ENCODE peak calls at places on chromosomes 13 and 19, in seven cellular contexts. T is activated T-cell treated with anti-CD3 and anti-CD28 coated beads, Interleukin-2, amount 50 U/mL, for 48 hours; Y is T-cell; P is HEK293T; E is H54; G is AG04449; F is mucosa of descending colon. U is an unnamed sample.

GRCh38 chr13:67042556-67042955 is 187.6 kb downstream of the PCDH9 start:
- DNase-seq in G (no peak), Y (no peak), T (no peak), F (no peak), E (no peak), P (no peak), U (no peak)

GRCh38 chr19:16096281-16096855 is 15.3 kb upstream of the RAB8A start:
- DNase-seq in F (no peak), P (no peak), G (no peak), E (no peak), T (no peak), Y (no peak), U (no peak)

GRCh38 chr13:93364166-93364565 is 137.6 kb downstream of the GPC6 start:
- DNase-seq in P (no peak), F (no peak), E (peak; percentile 20), G (no peak), T (no peak), Y (no peak), U (no peak)

GRCh38 chr19:49057636-49058234 is at the start of gene CGB7:
- DNase-seq in Y (no peak), E (peak; percentile 70), G (no peak), P (peak; percentile 39), F (peak; percentile 87), T (peak; percentile 71), U (no peak)

GRCh38 chr19:18520848-18521691 is 800 bp downstream of the ELL start:
- DNase-seq in T (peak; percentile 52), F (peak; percentile 71), P (no peak), E (no peak), Y (no peak), G (no peak), U (no peak)

GRCh38 chr19:371501-372160 is 27.0 kb upstream of the MIER2 start:
- DNase-seq in E (no peak), G (no peak), T (no peak), F (no peak), Y (no peak), P (no peak), U (no peak)

GRCh38 chr19:48752511-48753365 is at the start of gene FUT1:
- DNase-seq in E (peak; percentile 82), G (no peak), T (peak; percentile 55), Y (no peak), P (no peak), F (peak; percentile 77), U (no peak)

GRCh38 chr19:57438925-57439324 is 3.8 kb downstream of the ZNF749 start:
- DNase-seq in F (no peak), T (no peak), Y (no peak), E (no peak), P (no peak), G (no peak), U (no peak)

GRCh38 chr13:99981115-99982020 is at the start of gene ZIC2:
- DNase-seq in G (no peak), P (peak; percentile 50), T (peak; percentile 61), F (peak; percentile 54), E (peak; percentile 95), Y (no peak), U (no peak)

GRCh38 chr13:103406967-103407366 is 340.8 kb upstream of the SLC10A2 start:
- DNase-seq in E (no peak), F (no peak), T (no peak), G (no peak), P (no peak), Y (no peak), U (no peak)

GRCh38 chr13:110714798-110715394 is 1.4 kb downstream of the ING1 start:
- DNase-seq in F (peak; percentile 78), G (no peak), Y (no peak), T (peak; percentile 71), E (no peak), P (no peak), U (no peak)

GRCh38 chr19:38452430-38453366 is 19.2 kb downstream of the RYR1 start:
- DNase-seq in P (peak; percentile 96), Y (no peak), E (no peak), G (no peak), F (no peak), T (peak; percentile 53), U (no peak)

GRCh38 chr19:3494051-3494450 is 6.4 kb downstream of the DOHH start:
- DNase-seq in P (peak; percentile 61), E (peak; percentile 85), Y (no peak), T (peak; percentile 75), G (no peak), F (no peak), U (no peak)

GRCh38 chr19:37997911-37998344 is 90.9 kb downstream of the SIPA1L3 start:
- DNase-seq in T (peak; percentile 40), F (no peak), G (peak; percentile 78), E (peak; percentile 61), P (no peak), Y (no peak), U (peak; percentile 80)

GRCh38 chr13:76438050-76438449 is 448.2 kb downstream of the KCTD12 start:
- DNase-seq in G (no peak), F (no peak), P (no peak), E (no peak), Y (no peak), T (no peak), U (no peak)

GRCh38 chr13:100506600-100507422 is 81.8 kb downstream of the GGACT start:
- DNase-seq in F (no peak), E (no peak), T (peak; percentile 23), G (no peak), Y (no peak), P (no peak), U (no peak)

GRCh38 chr19:3880471-3881271 is at the start of gene ATCAY:
- DNase-seq in F (no peak), E (no peak), P (no peak), Y (no peak), G (no peak), T (no peak), U (no peak)

GRCh38 chr13:111434578-111435159 is 114.2 kb downstream of the TEX29 start:
- DNase-seq in Y (no peak), T (no peak), F (no peak), E (no peak), P (no peak), G (no peak), U (no peak)

GRCh38 chr13:110853235-110853721 is 61.6 kb downstream of the ANKRD10 start:
- DNase-seq in Y (no peak), G (no peak), E (no peak), T (no peak), P (no peak), F (no peak), U (no peak)

GRCh38 chr19:2803486-2804155 is 16.0 kb upstream of the ZNF554 start:
- DNase-seq in P (no peak), E (no peak), T (no peak), F (no peak), Y (no peak), G (no peak), U (no peak)

GRCh38 chr19:41218615-41219507 is at the start of gene AXL:
- DNase-seq in P (no peak), E (peak; percentile 87), G (peak; percentile 63), F (peak; percentile 67), Y (no peak), T (no peak), U (no peak)

GRCh38 chr13:95684463-95684862 is 7.5 kb downstream of the DNAJC3 start:
- DNase-seq in Y (no peak), F (no peak), P (no peak), T (no peak), E (no peak), G (no peak), U (no peak)

GRCh38 chr13:73984949-73985691 is 149.1 kb downstream of the KLF12 start:
- DNase-seq in G (no peak), E (no peak), P (no peak), F (no peak), T (peak; percentile 79), Y (peak; percentile 90), U (no peak)

GRCh38 chr13:60654405-60654804 is 257.4 kb downstream of the TDRD3 start:
- DNase-seq in G (no peak), Y (no peak), F (peak; percentile 28), E (peak; percentile 6), P (peak; percentile 23), T (no peak), U (no peak)

GRCh38 chr19:38544569-38545315 is 73.0 kb downstream of the MAP4K1 start:
- DNase-seq in T (no peak), F (no peak), Y (no peak), G (peak; percentile 7), E (no peak), P (no peak), U (no peak)

GRCh38 chr19:1651061-1651547 is 1.3 kb downstream of the TCF3 start:
- DNase-seq in P (no peak), F (peak; percentile 61), G (no peak), Y (peak; percentile 48), T (peak; percentile 76), E (no peak), U (no peak)

GRCh38 chr13:65111223-65111622 is 2118.9 kb downstream of the PCDH9 start:
- DNase-seq in Y (no peak), F (no peak), G (no peak), E (no peak), T (no peak), P (no peak), U (no peak)

GRCh38 chr19:1450735-1451669 is 1.1 kb downstream of the APC2 start:
- DNase-seq in F (no peak), E (no peak), Y (no peak), G (no peak), P (no peak), T (no peak), U (no peak)

GRCh38 chr19:33821871-33822270 is 25.2 kb downstream of the KCTD15 start:
- DNase-seq in E (no peak), F (no peak), T (no peak), Y (no peak), G (no peak), P (no peak), U (no peak)

GRCh38 chr19:9052894-9053293 is 34.0 kb upstream of the OR1M1 start:
- DNase-seq in F (no peak), E (no peak), T (no peak), P (no peak), Y (no peak), G (no peak), U (no peak)

GRCh38 chr19:16386619-16387240 is 62.1 kb downstream of the KLF2 start:
- DNase-seq in E (peak; percentile 71), T (peak; percentile 59), Y (peak; percentile 52), G (peak; percentile 10), F (peak; percentile 47), P (peak; percentile 69), U (no peak)

GRCh38 chr19:7145494-7145893 is 76.0 kb downstream of the ZNF557 start:
- DNase-seq in P (no peak), Y (no peak), E (no peak), F (no peak), T (no peak), G (no peak), U (peak; percentile 25)

GRCh38 chr19:3323026-3323425 is 43.4 kb upstream of the NFIC start:
- DNase-seq in P (no peak), T (no peak), F (no peak), E (no peak), Y (no peak), G (no peak), U (no peak)